ENCODE peak calls at places on chromosomes 5 and 9, in four cellular contexts. B is stimulated activated CD8-positive, alpha-beta memory T cell treated with anti-CD3 and anti-CD28 coated beads, Interleukin-7, amount 100 ng/mL, for 4 hours; R is LoVo; D is HS-5. N is an unnamed sample.

GRCh38 chr5:140273401-140273877 is 29.5 kb downstream of the PFDN1 start:
- DNase-seq in B (no peak), R (no peak), D (no peak), N (no peak)

GRCh38 chr5:142847898-142848790 is 78.0 kb downstream of the ARHGAP26 start:
- DNase-seq in B (no peak), R (no peak), D (no peak), N (no peak)

GRCh38 chr9:38132956-38133355 is 63.9 kb upstream of the SHB start:
- DNase-seq in B (no peak), R (no peak), D (no peak), N (no peak)

GRCh38 chr5:59351076-59351794 is 542.3 kb downstream of the PDE4D start:
- DNase-seq in B (no peak), R (no peak), D (no peak), N (no peak)

GRCh38 chr5:93378073-93378472 is 202.9 kb downstream of the NR2F1-AS1 start:
- DNase-seq in B (no peak), R (no peak), D (peak; percentile 23), N (no peak)

GRCh38 chr5:126961702-126962101 is 68.7 kb downstream of the MARCHF3 start:
- DNase-seq in B (no peak), R (no peak), D (no peak), N (no peak)

GRCh38 chr5:73189816-73190451 is 16.9 kb downstream of the TMEM174 start:
- DNase-seq in B (no peak), R (no peak), D (peak; percentile 22), N (peak; percentile 28)

GRCh38 chr9:3342159-3342777 is 183.5 kb downstream of the RFX3 start:
- DNase-seq in B (no peak), R (no peak), D (peak; percentile 54), N (no peak)

GRCh38 chr5:75091597-75091996 is 39.2 kb upstream of the GCNT4 start:
- DNase-seq in B (no peak), R (no peak), D (no peak), N (no peak)

GRCh38 chr5:55597014-55597981 is 62.5 kb upstream of the PLPP1 start:
- DNase-seq in B (no peak), R (peak; percentile 86), D (peak; percentile 72), N (peak; percentile 67)

GRCh38 chr9:26053954-26054353 is 375.7 kb upstream of the TUSC1 start:
- DNase-seq in B (no peak), R (no peak), D (no peak), N (no peak)

GRCh38 chr5:100668511-100668910 is 133.3 kb downstream of the FAM174A start:
- DNase-seq in B (no peak), R (no peak), D (peak; percentile 47), N (no peak)

GRCh38 chr5:119961993-119962392 is 332.6 kb downstream of the FAM170A start:
- DNase-seq in B (no peak), R (no peak), D (no peak), N (no peak)

GRCh38 chr5:20359377-20359776 is 371.4 kb upstream of the CDH18 start:
- DNase-seq in B (no peak), R (no peak), D (no peak), N (no peak)

GRCh38 chr5:74073257-74073656 is 447.3 kb downstream of the ARHGEF28 start:
- DNase-seq in B (no peak), R (no peak), D (no peak), N (no peak)

GRCh38 chr9:92737611-92738299 is 26.9 kb downstream of the BICD2 start:
- DNase-seq in B (no peak), R (no peak), D (no peak), N (no peak)

GRCh38 chr9:117411547-117411946 is 3.3 kb downstream of the ASTN2 start:
- DNase-seq in B (no peak), R (no peak), D (no peak), N (peak; percentile 57)

GRCh38 chr5:68432682-68433081 is 217.1 kb downstream of the PIK3R1 start:
- DNase-seq in B (peak; percentile 19), R (no peak), D (no peak), N (no peak)

GRCh38 chr5:143824851-143825720 is 13.1 kb downstream of the HMHB1 start:
- DNase-seq in B (peak; percentile 77), R (peak; percentile 74), D (peak; percentile 48), N (peak; percentile 89)

GRCh38 chr9:114677418-114677817 is 4.6 kb downstream of the TEX48 start:
- DNase-seq in B (no peak), R (peak; percentile 90), D (peak; percentile 99), N (peak; percentile 92)

GRCh38 chr5:76199321-76200318 is 116.4 kb downstream of the SV2C start:
- DNase-seq in B (no peak), R (no peak), D (no peak), N (no peak)

GRCh38 chr9:109910616-109911568 is 130.9 kb downstream of the PALM2AKAP2 start:
- DNase-seq in B (no peak), R (peak; percentile 27), D (peak; percentile 71), N (peak; percentile 52)

GRCh38 chr9:14779566-14780022 is 57.1 kb upstream of the CER1 start:
- DNase-seq in B (no peak), R (no peak), D (no peak), N (no peak)

GRCh38 chr9:101337237-101337636 is 47.6 kb downstream of the BAAT start:
- DNase-seq in B (no peak), R (no peak), D (no peak), N (no peak)

GRCh38 chr5:138972230-138972629 is 97.1 kb upstream of the LRRTM2 start:
- DNase-seq in B (no peak), R (no peak), D (no peak), N (no peak)

GRCh38 chr9:126417007-126417406 is 90.4 kb downstream of the MVB12B start:
- DNase-seq in B (no peak), R (peak; percentile 64), D (no peak), N (no peak)

GRCh38 chr5:72608297-72608696 is 101.1 kb upstream of the ZNF366 start:
- DNase-seq in B (no peak), R (no peak), D (no peak), N (peak; percentile 29)

GRCh38 chr9:129027685-129028191 is 393 bp downstream of the SH3GLB2 start:
- DNase-seq in B (peak; percentile 9), R (no peak), D (no peak), N (no peak)

GRCh38 chr9:134367061-134367460 is 40.8 kb downstream of the RXRA start:
- DNase-seq in B (no peak), R (no peak), D (no peak), N (no peak)

GRCh38 chr5:120413706-120414105 is 50.4 kb upstream of the PRR16 start:
- DNase-seq in B (no peak), R (no peak), D (peak; percentile 63), N (no peak)

GRCh38 chr9:113566011-113566711 is 102.6 kb downstream of the RGS3 start:
- DNase-seq in B (no peak), R (no peak), D (no peak), N (no peak)

GRCh38 chr9:13500034-13500433 is 220.5 kb upstream of the MPDZ start:
- DNase-seq in B (no peak), R (no peak), D (no peak), N (no peak)

N was measured in hepatocyte.